ENCODE peak calls at places on chromosomes 2 and 18, in four cellular contexts. One of them, this sample, is unnamed.
A peak's percentile ranks its signal among the peaks of the same experiment; 100 is the strongest.

GRCh38 chr2:113208995-113209868 is 35.5 kb downstream of the PSD4 start:
- DNase-seq in body of pancreas: no peak
- DNase-seq in CD8-positive, alpha-beta memory T cell: no peak
- DNase-seq in transverse colon: no peak
- DNase-seq in this sample: no peak

GRCh38 chr2:98771771-98772521 is 41.0 kb upstream of the MGAT4A start:
- DNase-seq in body of pancreas: no peak
- DNase-seq in CD8-positive, alpha-beta memory T cell: peak; percentile 80
- DNase-seq in transverse colon: no peak
- DNase-seq in this sample: no peak

GRCh38 chr2:104412384-104412783 is 441.5 kb upstream of the POU3F3 start:
- DNase-seq in body of pancreas: peak; percentile 53
- DNase-seq in CD8-positive, alpha-beta memory T cell: no peak
- DNase-seq in transverse colon: peak; percentile 33
- DNase-seq in this sample: peak; percentile 52

GRCh38 chr2:219167997-219168396 is 1.8 kb downstream of the SLC23A3 start:
- DNase-seq in body of pancreas: no peak
- DNase-seq in CD8-positive, alpha-beta memory T cell: no peak
- DNase-seq in transverse colon: no peak
- DNase-seq in this sample: no peak

GRCh38 chr2:9844036-9844483 is 786 bp downstream of the TAF1B start:
- DNase-seq in body of pancreas: no peak
- DNase-seq in CD8-positive, alpha-beta memory T cell: no peak
- DNase-seq in transverse colon: no peak
- DNase-seq in this sample: no peak

GRCh38 chr2:222360146-222360545 is 61.3 kb upstream of the PAX3 start:
- DNase-seq in body of pancreas: no peak
- DNase-seq in CD8-positive, alpha-beta memory T cell: no peak
- DNase-seq in transverse colon: no peak
- DNase-seq in this sample: no peak

GRCh38 chr2:189837336-189837735 is 53.1 kb downstream of the PMS1 start:
- DNase-seq in body of pancreas: no peak
- DNase-seq in CD8-positive, alpha-beta memory T cell: no peak
- DNase-seq in transverse colon: no peak
- DNase-seq in this sample: no peak

GRCh38 chr2:38274286-38275276 is 102.5 kb downstream of the ATL2 start:
- DNase-seq in body of pancreas: peak; percentile 15
- DNase-seq in CD8-positive, alpha-beta memory T cell: no peak
- DNase-seq in transverse colon: no peak
- DNase-seq in this sample: peak; percentile 45

GRCh38 chr2:72142743-72143440 is 4.8 kb downstream of the CYP26B1 start:
- DNase-seq in body of pancreas: peak; percentile 56
- DNase-seq in CD8-positive, alpha-beta memory T cell: peak; percentile 21
- DNase-seq in transverse colon: peak; percentile 69
- DNase-seq in this sample: no peak

GRCh38 chr18:65527879-65528633 is 222.8 kb upstream of the CDH7 start:
- DNase-seq in body of pancreas: no peak
- DNase-seq in CD8-positive, alpha-beta memory T cell: no peak
- DNase-seq in transverse colon: no peak
- DNase-seq in this sample: no peak

GRCh38 chr2:241895732-241896641 is 26.5 kb downstream of the RTP5 start:
- DNase-seq in body of pancreas: peak; percentile 74
- DNase-seq in CD8-positive, alpha-beta memory T cell: peak; percentile 57
- DNase-seq in transverse colon: no peak
- DNase-seq in this sample: no peak

GRCh38 chr2:29634918-29635317 is 286.5 kb downstream of the ALK start:
- DNase-seq in body of pancreas: no peak
- DNase-seq in CD8-positive, alpha-beta memory T cell: no peak
- DNase-seq in transverse colon: no peak
- DNase-seq in this sample: no peak

GRCh38 chr2:20199381-20200270 is 25.3 kb downstream of the SDC1 start:
- DNase-seq in body of pancreas: no peak
- DNase-seq in CD8-positive, alpha-beta memory T cell: no peak
- DNase-seq in transverse colon: no peak
- DNase-seq in this sample: no peak

GRCh38 chr2:40579247-40579646 is 127.4 kb upstream of the SLC8A1 start:
- DNase-seq in body of pancreas: no peak
- DNase-seq in CD8-positive, alpha-beta memory T cell: no peak
- DNase-seq in transverse colon: no peak
- DNase-seq in this sample: no peak

GRCh38 chr18:62339106-62339988 is 14.2 kb downstream of the TNFRSF11A start:
- DNase-seq in body of pancreas: no peak
- DNase-seq in CD8-positive, alpha-beta memory T cell: no peak
- DNase-seq in transverse colon: peak; percentile 31
- DNase-seq in this sample: no peak

GRCh38 chr2:96536445-96537065 is at the start of gene ARID5A:
- DNase-seq in body of pancreas: peak; percentile 95
- DNase-seq in CD8-positive, alpha-beta memory T cell: peak; percentile 93
- DNase-seq in transverse colon: peak; percentile 96
- DNase-seq in this sample: peak; percentile 93

GRCh38 chr2:98874186-98874689 is 61.8 kb downstream of the CRACDL start:
- DNase-seq in body of pancreas: no peak
- DNase-seq in CD8-positive, alpha-beta memory T cell: no peak
- DNase-seq in transverse colon: no peak
- DNase-seq in this sample: no peak

GRCh38 chr18:9614401-9615279 is at the start of gene PPP4R1:
- DNase-seq in body of pancreas: peak; percentile 89
- DNase-seq in CD8-positive, alpha-beta memory T cell: peak; percentile 77
- DNase-seq in transverse colon: peak; percentile 81
- DNase-seq in this sample: peak; percentile 78

GRCh38 chr2:217703999-217704398 is 298.8 kb downstream of the TNS1 start:
- DNase-seq in body of pancreas: no peak
- DNase-seq in CD8-positive, alpha-beta memory T cell: no peak
- DNase-seq in transverse colon: no peak
- DNase-seq in this sample: no peak

GRCh38 chr2:30230855-30231725 is at the start of gene LBH:
- DNase-seq in body of pancreas: peak; percentile 77
- DNase-seq in CD8-positive, alpha-beta memory T cell: peak; percentile 96
- DNase-seq in transverse colon: peak; percentile 82
- DNase-seq in this sample: peak; percentile 80

GRCh38 chr18:23460285-23461273 is 7.5 kb downstream of the RIOK3 start:
- DNase-seq in body of pancreas: no peak
- DNase-seq in CD8-positive, alpha-beta memory T cell: no peak
- DNase-seq in transverse colon: peak; percentile 36
- DNase-seq in this sample: no peak

GRCh38 chr2:238458641-238459040 is 31.9 kb downstream of the ASB1 start:
- DNase-seq in body of pancreas: no peak
- DNase-seq in CD8-positive, alpha-beta memory T cell: no peak
- DNase-seq in transverse colon: no peak
- DNase-seq in this sample: no peak
- H3K4me3 ChIP-seq in body of pancreas: no peak overlapping the region
- H3K4me3 ChIP-seq in CD8-positive, alpha-beta memory T cell: no peak overlapping the region
- H3K4me3 ChIP-seq in transverse colon: no peak overlapping the region
- H3K4me3 ChIP-seq in this sample: no peak overlapping the region

DNA sequence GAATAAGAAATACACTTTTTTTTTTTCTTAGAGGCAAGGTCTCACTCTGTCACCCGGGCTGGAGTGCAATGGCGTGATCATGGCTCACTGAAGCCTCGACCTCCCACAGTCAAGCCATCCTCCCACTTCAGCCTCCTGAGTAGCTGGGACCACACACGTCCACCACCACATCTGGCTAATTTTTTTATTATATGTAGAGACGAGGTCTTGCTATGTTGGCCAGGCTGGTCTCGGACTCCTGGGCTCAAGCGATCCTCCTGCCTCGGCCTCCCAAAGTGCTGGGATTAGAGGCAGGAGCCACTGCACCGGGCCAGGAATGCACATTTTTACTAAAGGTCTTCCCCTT is 2.4 kb downstream of the TGOLN2 start:
- DNase-seq in body of pancreas: no peak
- DNase-seq in CD8-positive, alpha-beta memory T cell: no peak
- DNase-seq in transverse colon: no peak
- DNase-seq in this sample: no peak
- H3K4me3 ChIP-seq in body of pancreas: peak overlapping the region; percentile 72
- H3K4me3 ChIP-seq in CD8-positive, alpha-beta memory T cell: peak overlapping the region; percentile 86
- H3K4me3 ChIP-seq in transverse colon: peak overlapping the region; percentile 78
- H3K4me3 ChIP-seq in this sample: no peak overlapping the region

GRCh38 chr2:68060652-68061051 is 2.2 kb downstream of the C1D start:
- DNase-seq in body of pancreas: no peak
- DNase-seq in CD8-positive, alpha-beta memory T cell: no peak
- DNase-seq in transverse colon: no peak
- DNase-seq in this sample: no peak

GRCh38 chr2:68052717-68053422 is 9.9 kb downstream of the C1D start:
- DNase-seq in body of pancreas: no peak
- DNase-seq in CD8-positive, alpha-beta memory T cell: no peak
- DNase-seq in transverse colon: no peak
- DNase-seq in this sample: no peak

GRCh38 chr2:68059769-68060525 is 2.9 kb downstream of the C1D start:
- DNase-seq in body of pancreas: no peak
- DNase-seq in CD8-positive, alpha-beta memory T cell: no peak
- DNase-seq in transverse colon: no peak
- DNase-seq in this sample: no peak

GRCh38 chr2:68062680-68063387 is at the start of gene C1D:
- DNase-seq in body of pancreas: peak; percentile 96
- DNase-seq in CD8-positive, alpha-beta memory T cell: peak; percentile 92
- DNase-seq in transverse colon: peak; percentile 96
- DNase-seq in this sample: peak; percentile 96

DNA sequence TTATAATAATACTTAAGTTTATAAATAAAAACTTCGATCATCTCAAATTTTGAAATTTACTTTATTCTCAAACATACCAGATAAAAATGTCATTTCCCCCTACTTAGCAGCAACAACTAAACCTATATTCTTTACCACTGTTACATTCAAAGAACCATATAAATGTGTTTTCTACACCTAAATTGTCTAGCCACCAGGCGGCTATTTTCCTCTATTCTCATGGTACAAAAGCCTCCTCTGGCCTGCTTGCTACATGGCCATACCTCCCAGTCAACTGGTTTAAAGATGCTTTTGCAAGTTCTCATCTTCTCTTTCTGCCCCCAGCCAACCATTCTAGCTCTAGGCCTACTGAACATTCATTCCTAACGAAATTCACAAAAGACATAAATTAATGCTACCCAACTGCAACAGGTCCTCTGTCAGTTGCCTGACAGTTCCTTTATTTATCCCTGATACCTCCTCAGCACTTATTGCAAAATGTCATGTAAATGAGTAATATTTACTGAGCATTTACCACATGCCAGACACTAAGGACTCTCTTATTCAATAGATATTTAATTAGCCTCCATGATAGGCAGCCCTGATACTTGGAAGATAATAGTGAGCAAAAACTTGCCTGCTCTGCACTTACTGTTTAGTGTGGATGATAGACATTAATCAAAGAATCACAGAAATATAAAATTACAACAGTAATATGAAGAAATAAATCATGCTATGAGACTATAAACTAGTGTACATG is 5.0 kb downstream of the C1D start:
- DNase-seq in body of pancreas: no peak
- DNase-seq in CD8-positive, alpha-beta memory T cell: no peak
- DNase-seq in transverse colon: no peak
- DNase-seq in this sample: no peak
- H3K4me3 ChIP-seq in body of pancreas: no peak overlapping the region
- H3K4me3 ChIP-seq in CD8-positive, alpha-beta memory T cell: no peak overlapping the region
- H3K4me3 ChIP-seq in transverse colon: no peak overlapping the region
- H3K4me3 ChIP-seq in this sample: no peak overlapping the region

GRCh38 chr2:75055307-75055819 is 96.9 kb downstream of the POLE4 start:
- DNase-seq in body of pancreas: no peak
- DNase-seq in CD8-positive, alpha-beta memory T cell: no peak
- DNase-seq in transverse colon: no peak
- DNase-seq in this sample: no peak
- H3K4me3 ChIP-seq in body of pancreas: no peak overlapping the region
- H3K4me3 ChIP-seq in CD8-positive, alpha-beta memory T cell: no peak overlapping the region
- H3K4me3 ChIP-seq in transverse colon: no peak overlapping the region
- H3K4me3 ChIP-seq in this sample: no peak overlapping the region

This sample was measured in lung.